ENCODE peak calls at places on chromosome 14, in six cellular contexts. C is ACHN; K is naive thymus-derived CD8-positive, alpha-beta T cell; P is stimulated activated CD4-positive, alpha-beta T cell treated with anti-CD3 and anti-CD28 coated beads, Interleukin-4, amount 100 ng/mL, for 24 hours; N is effector memory CD4-positive, alpha-beta T cell; V is mucosa of descending colon. M is an unnamed sample.

GRCh38 chr14:69101331-69101826 is 51.5 kb downstream of the DCAF5 start:
- DNase-seq in C (peak; percentile 66), K (no peak), P (peak; percentile 13), N (no peak), V (peak; percentile 50), M (no peak)

GRCh38 chr14:92513204-92513965 is at the start of gene RIN3:
- DNase-seq in C (peak; percentile 64), K (no peak), P (peak; percentile 29), N (no peak), V (peak; percentile 63), M (no peak)

GRCh38 chr14:29352681-29353080 is 575.0 kb downstream of the PRKD1 start:
- DNase-seq in C (no peak), K (no peak), P (no peak), N (no peak), V (no peak), M (no peak)

GRCh38 chr14:50882932-50883826 is 11.3 kb downstream of the ABHD12B start:
- DNase-seq in C (no peak), K (no peak), P (no peak), N (no peak), V (peak; percentile 50), M (no peak)

GRCh38 chr14:32623300-32624093 is 294.4 kb downstream of the AKAP6 start:
- DNase-seq in C (peak; percentile 36), K (no peak), P (no peak), N (no peak), V (no peak), M (no peak)

GRCh38 chr14:34906287-34906686 is 31.1 kb upstream of the BAZ1A start:
- DNase-seq in C (no peak), K (no peak), P (no peak), N (no peak), V (no peak), M (no peak)

GRCh38 chr14:74858022-74858421 is 17.9 kb downstream of the PROX2 start:
- DNase-seq in C (no peak), K (no peak), P (no peak), N (no peak), V (no peak), M (no peak)

GRCh38 chr14:59028476-59029202 is 159.8 kb upstream of the DAAM1 start:
- DNase-seq in C (peak; percentile 79), K (no peak), P (peak; percentile 14), N (no peak), V (peak; percentile 67), M (peak; percentile 31)

GRCh38 chr14:68971411-68972035 is 7.6 kb downstream of the ACTN1 start:
- DNase-seq in C (no peak), K (no peak), P (no peak), N (no peak), V (no peak), M (no peak)

GRCh38 chr14:58280954-58281787 is 17.2 kb upstream of the ARID4A start:
- DNase-seq in C (peak; percentile 94), K (peak; percentile 22), P (peak; percentile 19), N (no peak), V (peak; percentile 48), M (peak; percentile 27)

GRCh38 chr14:29461131-29461530 is 466.5 kb downstream of the PRKD1 start:
- DNase-seq in C (no peak), K (no peak), P (no peak), N (no peak), V (no peak), M (no peak)

GRCh38 chr14:89415139-89415538 is 1.9 kb downstream of the FOXN3 start:
- DNase-seq in C (no peak), K (no peak), P (no peak), N (no peak), V (no peak), M (no peak)

GRCh38 chr14:72706485-72706884 is 187.4 kb downstream of the DPF3 start:
- DNase-seq in C (no peak), K (no peak), P (no peak), N (no peak), V (no peak), M (no peak)

GRCh38 chr14:73008501-73008900 is 18.4 kb downstream of the ZFYVE1 start:
- DNase-seq in C (no peak), K (no peak), P (no peak), N (no peak), V (no peak), M (no peak)

GRCh38 chr14:68219407-68219806 is 399.8 kb downstream of the RAD51B start:
- DNase-seq in C (no peak), K (no peak), P (no peak), N (no peak), V (no peak), M (no peak)

GRCh38 chr14:105882626-105883025 is 356.2 kb downstream of the TMEM121 start:
- DNase-seq in C (no peak), K (no peak), P (no peak), N (no peak), V (no peak), M (no peak)

GRCh38 chr14:36129181-36129580 is 47.3 kb downstream of the PTCSC3 start:
- DNase-seq in C (no peak), K (no peak), P (no peak), N (no peak), V (no peak), M (no peak)

GRCh38 chr14:105169776-105170655 is 1.4 kb upstream of the JAG2 start:
- DNase-seq in C (no peak), K (no peak), P (no peak), N (no peak), V (no peak), M (no peak)

M was measured in GM12878.